ENCODE peak calls at places on chromosomes 3 and 15, in four cellular contexts. One of them, this sample, is unnamed.

GRCh38 chr15:29945943-29946591 is 123.8 kb upstream of the TJP1 start:
- DNase-seq in CD8-positive, alpha-beta T cell: no peak
- DNase-seq in fibroblast of mammary gland: peak; percentile 60
- DNase-seq in suprapubic skin: no peak
- DNase-seq in this sample: no peak

GRCh38 chr3:136330900-136331299 is 80.8 kb downstream of the PCCB start:
- DNase-seq in CD8-positive, alpha-beta T cell: no peak
- DNase-seq in suprapubic skin: no peak
- DNase-seq in fibroblast of mammary gland: no peak
- DNase-seq in this sample: no peak

GRCh38 chr3:108899530-108899929 is 54.1 kb downstream of the GUCA1C start:
- DNase-seq in suprapubic skin: no peak
- DNase-seq in fibroblast of mammary gland: no peak
- DNase-seq in CD8-positive, alpha-beta T cell: no peak
- DNase-seq in this sample: no peak

GRCh38 chr3:62186967-62187366 is 186.4 kb downstream of the FEZF2 start:
- DNase-seq in suprapubic skin: no peak
- DNase-seq in fibroblast of mammary gland: peak; percentile 44
- DNase-seq in CD8-positive, alpha-beta T cell: no peak
- DNase-seq in this sample: peak; percentile 49

GRCh38 chr3:48039487-48040190 is 23.4 kb upstream of the MAP4 start:
- DNase-seq in CD8-positive, alpha-beta T cell: no peak
- DNase-seq in fibroblast of mammary gland: peak; percentile 75
- DNase-seq in suprapubic skin: no peak
- DNase-seq in this sample: peak; percentile 82

GRCh38 chr3:42023380-42023779 is 61.5 kb upstream of the ULK4 start:
- DNase-seq in suprapubic skin: no peak
- DNase-seq in CD8-positive, alpha-beta T cell: no peak
- DNase-seq in fibroblast of mammary gland: no peak
- DNase-seq in this sample: no peak

GRCh38 chr3:61725851-61726333 is 164.5 kb downstream of the PTPRG start:
- DNase-seq in fibroblast of mammary gland: peak; percentile 55
- DNase-seq in suprapubic skin: no peak
- DNase-seq in CD8-positive, alpha-beta T cell: no peak
- DNase-seq in this sample: peak; percentile 89

GRCh38 chr3:88203537-88204143 is 53.9 kb downstream of the C3orf38 start:
- DNase-seq in suprapubic skin: peak; percentile 68
- DNase-seq in fibroblast of mammary gland: peak; percentile 64
- DNase-seq in CD8-positive, alpha-beta T cell: peak; percentile 51
- DNase-seq in this sample: peak; percentile 90

GRCh38 chr3:111695584-111696213 is 100.6 kb upstream of the ZBED2 start:
- DNase-seq in fibroblast of mammary gland: peak; percentile 79
- DNase-seq in suprapubic skin: no peak
- DNase-seq in CD8-positive, alpha-beta T cell: no peak
- DNase-seq in this sample: peak; percentile 69

GRCh38 chr3:46695962-46696922 is 2.8 kb upstream of the ALS2CL start:
- DNase-seq in CD8-positive, alpha-beta T cell: no peak
- DNase-seq in fibroblast of mammary gland: peak; percentile 23
- DNase-seq in suprapubic skin: no peak
- DNase-seq in this sample: peak; percentile 49

GRCh38 chr3:191761906-191762305 is 300.9 kb downstream of the PYDC2 start:
- DNase-seq in fibroblast of mammary gland: peak; percentile 7
- DNase-seq in CD8-positive, alpha-beta T cell: no peak
- DNase-seq in suprapubic skin: no peak
- DNase-seq in this sample: peak; percentile 2

GRCh38 chr15:51736069-51736468 is 1.4 kb downstream of the LYSMD2 start:
- DNase-seq in fibroblast of mammary gland: no peak
- DNase-seq in suprapubic skin: no peak
- DNase-seq in CD8-positive, alpha-beta T cell: no peak
- DNase-seq in this sample: no peak

GRCh38 chr15:65927545-65927944 is 58.3 kb downstream of the RAB11A start:
- DNase-seq in fibroblast of mammary gland: peak; percentile 8
- DNase-seq in suprapubic skin: no peak
- DNase-seq in CD8-positive, alpha-beta T cell: no peak
- DNase-seq in this sample: no peak

GRCh38 chr3:103410231-103410630 is 975.4 kb downstream of the ZPLD1 start:
- DNase-seq in CD8-positive, alpha-beta T cell: no peak
- DNase-seq in suprapubic skin: no peak
- DNase-seq in fibroblast of mammary gland: no peak
- DNase-seq in this sample: no peak

GRCh38 chr15:101428758-101429157 is 60.7 kb downstream of the PCSK6 start:
- DNase-seq in CD8-positive, alpha-beta T cell: no peak
- DNase-seq in fibroblast of mammary gland: no peak
- DNase-seq in suprapubic skin: no peak
- DNase-seq in this sample: no peak

GRCh38 chr3:43180027-43180426 is 74.1 kb upstream of the POMGNT2 start:
- DNase-seq in fibroblast of mammary gland: peak; percentile 86
- DNase-seq in suprapubic skin: no peak
- DNase-seq in CD8-positive, alpha-beta T cell: peak; percentile 70
- DNase-seq in this sample: peak; percentile 98

DNA sequence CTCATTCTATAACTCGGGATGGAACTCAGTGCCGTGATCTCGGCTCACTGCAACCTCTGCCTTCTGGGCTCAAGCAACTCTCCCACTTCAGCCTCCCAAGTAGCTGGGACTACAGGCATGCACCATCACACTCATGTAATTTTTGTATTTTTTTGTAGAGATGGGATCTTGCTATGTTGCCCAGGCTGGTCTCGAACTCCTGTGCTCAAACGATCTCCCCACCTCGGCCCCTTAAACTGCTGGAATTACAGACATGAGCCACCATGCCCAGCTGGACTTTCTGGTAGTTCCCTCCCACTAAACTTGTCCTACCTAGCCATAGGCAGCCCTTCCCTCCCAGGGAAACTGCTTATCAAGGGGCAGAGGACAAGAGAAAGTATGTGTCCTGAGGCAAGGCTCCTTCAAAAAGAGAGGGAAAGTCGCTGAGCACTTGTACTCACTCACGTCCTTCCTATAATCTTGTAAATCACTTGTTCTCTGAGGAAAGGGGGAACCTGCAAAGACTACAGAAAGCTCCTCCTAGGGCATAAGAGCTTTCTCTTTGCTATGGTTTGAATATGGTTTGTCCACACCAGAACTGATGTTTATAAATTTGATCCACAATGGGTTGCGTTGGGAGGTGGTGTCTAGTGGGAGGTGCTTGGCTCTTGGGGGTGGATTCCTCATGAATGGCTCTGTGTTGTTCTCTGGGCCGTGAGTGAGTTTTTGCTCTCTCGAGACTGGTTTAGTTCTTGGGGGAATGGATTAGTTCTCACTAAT is 13.6 kb upstream of the TBL1XR1 start:
- DNase-seq in suprapubic skin: no peak
- DNase-seq in CD8-positive, alpha-beta T cell: no peak
- DNase-seq in fibroblast of mammary gland: no peak
- DNase-seq in this sample: no peak
- TF ChIP-seq CTCF in suprapubic skin: no peak
- TF ChIP-seq CTCF in CD8-positive, alpha-beta T cell: no peak
- TF ChIP-seq CTCF in fibroblast of mammary gland: no peak
- TF ChIP-seq CTCF in this sample: no peak

GRCh38 chr3:39385456-39386098 is 2.4 kb downstream of the SLC25A38 start:
- DNase-seq in fibroblast of mammary gland: no peak
- DNase-seq in CD8-positive, alpha-beta T cell: no peak
- DNase-seq in suprapubic skin: no peak
- DNase-seq in this sample: no peak

GRCh38 chr3:39383190-39383912 is at the start of gene SLC25A38:
- DNase-seq in CD8-positive, alpha-beta T cell: peak; percentile 85
- DNase-seq in suprapubic skin: peak; percentile 83
- DNase-seq in fibroblast of mammary gland: peak; percentile 85
- DNase-seq in this sample: peak; percentile 94

GRCh38 chr3:39386331-39386730 is 3.2 kb downstream of the SLC25A38 start:
- DNase-seq in suprapubic skin: no peak
- DNase-seq in CD8-positive, alpha-beta T cell: no peak
- DNase-seq in fibroblast of mammary gland: no peak
- DNase-seq in this sample: no peak

GRCh38 chr3:39384665-39385000 is 1.5 kb downstream of the SLC25A38 start:
- DNase-seq in CD8-positive, alpha-beta T cell: no peak
- DNase-seq in fibroblast of mammary gland: no peak
- DNase-seq in suprapubic skin: no peak
- DNase-seq in this sample: no peak

GRCh38 chr3:39383913-39384664 is 919 bp downstream of the SLC25A38 start:
- DNase-seq in CD8-positive, alpha-beta T cell: peak; percentile 94
- DNase-seq in fibroblast of mammary gland: peak; percentile 84
- DNase-seq in suprapubic skin: peak; percentile 97
- DNase-seq in this sample: peak; percentile 95
- TF ChIP-seq CTCF in CD8-positive, alpha-beta T cell: no peak
- TF ChIP-seq CTCF in fibroblast of mammary gland: no peak
- TF ChIP-seq CTCF in suprapubic skin: no peak
- TF ChIP-seq CTCF in this sample: no peak

GRCh38 chr3:183447206-183448001 is 19.0 kb upstream of the MCF2L2 start:
- DNase-seq in suprapubic skin: peak; percentile 88
- DNase-seq in fibroblast of mammary gland: peak; percentile 70
- DNase-seq in CD8-positive, alpha-beta T cell: peak; percentile 75
- DNase-seq in this sample: peak; percentile 78
- TF ChIP-seq CTCF in suprapubic skin: no peak
- TF ChIP-seq CTCF in fibroblast of mammary gland: no peak
- TF ChIP-seq CTCF in CD8-positive, alpha-beta T cell: no peak
- TF ChIP-seq CTCF in this sample: peak; percentile 15

GRCh38 chr3:60582285-60582684 is 669.0 kb downstream of the FHIT start:
- DNase-seq in CD8-positive, alpha-beta T cell: no peak
- DNase-seq in suprapubic skin: no peak
- DNase-seq in fibroblast of mammary gland: peak; percentile 33
- DNase-seq in this sample: peak; percentile 29
- TF ChIP-seq CTCF in CD8-positive, alpha-beta T cell: no peak
- TF ChIP-seq CTCF in suprapubic skin: no peak
- TF ChIP-seq CTCF in fibroblast of mammary gland: peak; percentile 32
- TF ChIP-seq CTCF in this sample: peak; percentile 37

DNA sequence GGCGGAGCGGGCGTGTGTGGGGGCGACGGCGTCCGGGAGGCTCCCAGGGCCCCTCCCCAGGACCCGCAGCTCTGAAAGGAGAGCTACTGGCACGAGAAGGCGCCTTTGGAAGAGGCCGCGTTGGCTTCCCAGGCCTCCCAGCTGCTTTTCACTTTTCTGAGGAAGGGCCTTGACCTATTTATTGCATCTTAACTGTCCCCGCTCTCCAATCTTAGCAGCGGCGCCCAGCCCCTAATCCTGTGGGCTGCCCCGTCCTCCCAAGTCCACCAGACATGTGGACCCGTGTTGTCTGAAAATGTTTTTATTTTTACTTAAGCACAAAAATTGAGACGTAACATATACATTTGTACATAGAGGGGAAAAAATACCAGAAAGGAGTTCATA is 481 bp upstream of the ULK3 start:
- DNase-seq in CD8-positive, alpha-beta T cell: no peak
- DNase-seq in suprapubic skin: no peak
- DNase-seq in fibroblast of mammary gland: no peak
- DNase-seq in this sample: no peak
- TF ChIP-seq CTCF in CD8-positive, alpha-beta T cell: no peak
- TF ChIP-seq CTCF in suprapubic skin: no peak
- TF ChIP-seq CTCF in fibroblast of mammary gland: no peak
- TF ChIP-seq CTCF in this sample: no peak

GRCh38 chr3:50390523-50391177 is 31.3 kb upstream of the TMEM115 start:
- DNase-seq in suprapubic skin: no peak
- DNase-seq in CD8-positive, alpha-beta T cell: no peak
- DNase-seq in fibroblast of mammary gland: no peak
- DNase-seq in this sample: no peak

GRCh38 chr3:50385741-50386140 is 26.4 kb upstream of the TMEM115 start:
- DNase-seq in CD8-positive, alpha-beta T cell: no peak
- DNase-seq in fibroblast of mammary gland: no peak
- DNase-seq in suprapubic skin: no peak
- DNase-seq in this sample: no peak

GRCh38 chr3:50388720-50389352 is 29.5 kb upstream of the TMEM115 start:
- DNase-seq in fibroblast of mammary gland: no peak
- DNase-seq in CD8-positive, alpha-beta T cell: no peak
- DNase-seq in suprapubic skin: no peak
- DNase-seq in this sample: peak; percentile 68

GRCh38 chr3:50389368-50389767 is 30.0 kb upstream of the TMEM115 start:
- DNase-seq in fibroblast of mammary gland: no peak
- DNase-seq in suprapubic skin: no peak
- DNase-seq in CD8-positive, alpha-beta T cell: no peak
- DNase-seq in this sample: no peak

DNA sequence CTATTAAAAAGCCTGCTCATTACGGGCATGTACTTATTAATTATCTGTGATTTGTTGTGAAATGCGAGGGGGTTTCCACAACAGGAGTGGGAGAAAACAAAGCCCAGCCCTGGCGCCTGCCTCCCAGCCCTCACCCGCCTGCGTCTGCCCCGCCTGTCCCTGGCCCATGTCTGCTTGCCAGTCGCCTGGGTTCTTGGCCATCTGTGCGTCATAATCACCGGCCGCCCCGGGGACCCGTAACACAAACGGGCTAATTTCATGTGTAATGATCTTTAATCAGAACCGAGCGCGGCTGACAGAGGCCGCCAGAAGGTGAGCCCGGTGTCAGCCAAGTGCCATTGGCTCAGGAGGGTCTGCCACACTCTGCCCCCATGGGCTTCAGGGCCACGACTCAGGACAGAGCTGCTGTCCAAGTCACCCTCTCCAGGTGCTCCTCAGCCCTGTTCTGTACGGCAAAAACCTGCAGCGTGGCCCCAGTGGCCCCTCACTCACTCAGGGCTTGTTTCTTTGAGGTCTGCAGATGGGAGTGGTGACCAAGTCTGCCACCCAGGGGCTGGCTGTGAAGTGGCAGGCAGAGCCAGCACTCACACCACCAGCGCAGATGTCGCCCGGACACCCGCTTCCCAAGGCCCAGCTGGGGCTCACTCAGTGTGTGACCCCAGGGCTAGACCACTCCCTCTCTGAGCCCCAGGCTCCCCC is 28.8 kb upstream of the TMEM115 start:
- DNase-seq in fibroblast of mammary gland: no peak
- DNase-seq in suprapubic skin: no peak
- DNase-seq in CD8-positive, alpha-beta T cell: no peak
- DNase-seq in this sample: peak; percentile 28
- TF ChIP-seq CTCF in fibroblast of mammary gland: peak; percentile 3
- TF ChIP-seq CTCF in suprapubic skin: no peak
- TF ChIP-seq CTCF in CD8-positive, alpha-beta T cell: no peak
- TF ChIP-seq CTCF in this sample: peak; percentile 59

GRCh38 chr3:101758224-101758623 is 20.8 kb upstream of the NXPE3 start:
- DNase-seq in suprapubic skin: no peak
- DNase-seq in fibroblast of mammary gland: no peak
- DNase-seq in CD8-positive, alpha-beta T cell: no peak
- DNase-seq in this sample: no peak

GRCh38 chr3:101762041-101762646 is 16.9 kb upstream of the NXPE3 start:
- DNase-seq in CD8-positive, alpha-beta T cell: no peak
- DNase-seq in suprapubic skin: no peak
- DNase-seq in fibroblast of mammary gland: peak; percentile 17
- DNase-seq in this sample: peak; percentile 11
- TF ChIP-seq CTCF in CD8-positive, alpha-beta T cell: no peak
- TF ChIP-seq CTCF in suprapubic skin: no peak
- TF ChIP-seq CTCF in fibroblast of mammary gland: no peak
- TF ChIP-seq CTCF in this sample: no peak

GRCh38 chr15:78925956-78926743 is 18.7 kb downstream of the CTSH start:
- DNase-seq in fibroblast of mammary gland: no peak
- DNase-seq in suprapubic skin: peak; percentile 52
- DNase-seq in CD8-positive, alpha-beta T cell: no peak
- DNase-seq in this sample: no peak
- TF ChIP-seq CTCF in fibroblast of mammary gland: no peak
- TF ChIP-seq CTCF in suprapubic skin: no peak
- TF ChIP-seq CTCF in CD8-positive, alpha-beta T cell: no peak
- TF ChIP-seq CTCF in this sample: no peak

GRCh38 chr15:96542130-96542770 is 211.8 kb downstream of the NR2F2 start:
- DNase-seq in fibroblast of mammary gland: no peak
- DNase-seq in suprapubic skin: no peak
- DNase-seq in CD8-positive, alpha-beta T cell: no peak
- DNase-seq in this sample: no peak
- TF ChIP-seq CTCF in fibroblast of mammary gland: no peak
- TF ChIP-seq CTCF in suprapubic skin: no peak
- TF ChIP-seq CTCF in CD8-positive, alpha-beta T cell: no peak
- TF ChIP-seq CTCF in this sample: no peak